ENCODE peak calls at places on chromosomes 1 and 21, in eight cellular contexts. B is colonic mucosa; I is NCI-H460; Z is fibroblast of the conjunctiva; E is GM18507; N is caudate nucleus; V is activated CD4-positive, alpha-beta T cell treated with anti-CD3 and anti-CD28 coated beads, Interleukin-2, amount 50 U/mL, for 4 hours; P is CD8-positive, alpha-beta T cell. W is an unnamed sample.

GRCh38 chr1:85581138-85581801 is 709 bp downstream of the CCN1 start:
- DNase-seq in B (peak), I (peak), Z (peak), E (no peak), N (no peak), V (no peak), P (no peak), W (no peak)

GRCh38 chr1:174815036-174815435 is 184.7 kb upstream of the CACYBP start:
- DNase-seq in B (no peak), I (peak), Z (no peak), E (no peak), N (no peak), V (no peak), P (no peak), W (peak)

GRCh38 chr1:206704239-206704638 is 19.5 kb downstream of the MAPKAPK2 start:
- DNase-seq in B (no peak), I (no peak), Z (no peak), E (no peak), N (no peak), V (no peak), P (no peak), W (no peak)

GRCh38 chr1:27153927-27154358 is 982 bp downstream of the SLC9A1 start:
- DNase-seq in B (no peak), I (no peak), Z (no peak), E (no peak), N (no peak), V (no peak), P (no peak), W (no peak)

GRCh38 chr1:223033658-223034057 is 109.4 kb downstream of the TLR5 start:
- DNase-seq in B (no peak), I (no peak), Z (no peak), E (no peak), N (no peak), V (no peak), P (no peak), W (no peak)

GRCh38 chr1:235902638-235903542 is 36.2 kb upstream of the LYST start:
- DNase-seq in B (peak), I (peak), Z (peak), E (no peak), N (no peak), V (no peak), P (no peak), W (no peak)

GRCh38 chr1:116988908-116989307 is 12.7 kb upstream of the CD101 start:
- DNase-seq in B (peak), I (no peak), Z (no peak), E (no peak), N (no peak), V (no peak), P (no peak), W (no peak)

GRCh38 chr1:220371324-220371723 is 99.1 kb upstream of the RAB3GAP2 start:
- DNase-seq in B (no peak), I (no peak), Z (no peak), E (no peak), N (no peak), V (no peak), P (no peak), W (no peak)

GRCh38 chr1:9410737-9411297 is 118.1 kb downstream of the SPSB1 start:
- DNase-seq in B (no peak), I (no peak), Z (no peak), E (no peak), N (no peak), V (no peak), P (no peak), W (peak)

GRCh38 chr1:77156214-77156613 is 63.0 kb downstream of the PIGK start:
- DNase-seq in B (no peak), I (no peak), Z (no peak), E (no peak), N (no peak), V (no peak), P (no peak), W (no peak)

GRCh38 chr1:111656093-111657017 is 36.8 kb downstream of the RAP1A start:
- DNase-seq in B (peak), I (peak), Z (peak), E (peak), N (no peak), V (no peak), P (no peak), W (no peak)

GRCh38 chr1:9251501-9251900 is 16.9 kb downstream of the H6PD start:
- DNase-seq in B (no peak), I (no peak), Z (no peak), E (no peak), N (no peak), V (no peak), P (no peak), W (no peak)

GRCh38 chr1:209585672-209586071 is 2.2 kb downstream of the CAMK1G start:
- DNase-seq in B (peak), I (no peak), Z (no peak), E (no peak), N (peak), V (no peak), P (no peak), W (no peak)

GRCh38 chr1:199040499-199040898 is 401.7 kb downstream of the PTPRC start:
- DNase-seq in B (no peak), I (no peak), Z (no peak), E (no peak), N (no peak), V (no peak), P (no peak), W (no peak)

GRCh38 chr1:184753608-184754478 is 815 bp downstream of the EDEM3 start:
- DNase-seq in B (peak), I (peak), Z (no peak), E (no peak), N (peak), V (peak), P (no peak), W (no peak)

GRCh38 chr1:209937996-209938959 is at the start of gene SYT14:
- DNase-seq in B (no peak), I (no peak), Z (peak), E (no peak), N (peak), V (no peak), P (no peak), W (no peak)

GRCh38 chr1:198612471-198613265 is 26.2 kb upstream of the PTPRC start:
- DNase-seq in B (no peak), I (no peak), Z (no peak), E (no peak), N (no peak), V (no peak), P (no peak), W (no peak)

GRCh38 chr1:55055951-55056631 is 16.7 kb downstream of the PCSK9 start:
- DNase-seq in B (no peak), I (no peak), Z (no peak), E (no peak), N (no peak), V (no peak), P (no peak), W (no peak)

GRCh38 chr1:38858833-38859560 is 575 bp downstream of the RRAGC start:
- DNase-seq in B (peak), I (no peak), Z (peak), E (no peak), N (peak), V (peak), P (peak), W (no peak)

GRCh38 chr1:1899266-1899966 is 8.5 kb upstream of the GNB1 start:
- DNase-seq in B (no peak), I (no peak), Z (no peak), E (no peak), N (no peak), V (no peak), P (no peak), W (no peak)

GRCh38 chr1:102120910-102121309 is 124.2 kb upstream of the OLFM3 start:
- DNase-seq in B (no peak), I (no peak), Z (no peak), E (no peak), N (no peak), V (no peak), P (no peak), W (no peak)

GRCh38 chr1:26910343-26911160 is 3.2 kb downstream of the NR0B2 start:
- DNase-seq in B (peak), I (no peak), Z (no peak), E (no peak), N (no peak), V (no peak), P (no peak), W (no peak)

GRCh38 chr1:98078586-98078985 is 157.8 kb upstream of the DPYD start:
- DNase-seq in B (no peak), I (no peak), Z (no peak), E (no peak), N (no peak), V (no peak), P (no peak), W (no peak)

GRCh38 chr1:32431736-32432400 is 33.0 kb upstream of the ZBTB8B start:
- DNase-seq in B (no peak), I (no peak), Z (no peak), E (no peak), N (no peak), V (no peak), P (no peak), W (peak)

GRCh38 chr21:34930971-34931370 is 118.1 kb downstream of the RUNX1 start:
- DNase-seq in B (no peak), I (no peak), Z (no peak), E (no peak), N (no peak), V (no peak), P (no peak), W (no peak)

GRCh38 chr1:226064816-226065248 is 2.3 kb downstream of the H3-3A start:
- DNase-seq in B (peak), I (peak), Z (peak), E (no peak), N (no peak), V (peak), P (no peak), W (no peak)

GRCh38 chr1:209045326-209046057 is 538.0 kb upstream of the CAMK1G start:
- DNase-seq in B (no peak), I (no peak), Z (no peak), E (no peak), N (no peak), V (no peak), P (no peak), W (no peak)

GRCh38 chr1:231357831-231358354 is 19.8 kb downstream of the SPRTN start:
- DNase-seq in B (no peak), I (peak), Z (peak), E (peak), N (no peak), V (no peak), P (peak), W (peak)

GRCh38 chr1:190168893-190169292 is 308.8 kb downstream of the BRINP3 start:
- DNase-seq in B (no peak), I (no peak), Z (no peak), E (no peak), N (no peak), V (no peak), P (no peak), W (no peak)

GRCh38 chr21:42037943-42038342 is 27.8 kb upstream of the ZBTB21 start:
- DNase-seq in B (peak), I (no peak), Z (no peak), E (no peak), N (no peak), V (no peak), P (no peak), W (no peak)

GRCh38 chr1:207218512-207219352 is 102.7 kb upstream of the CD55 start:
- DNase-seq in B (no peak), I (no peak), Z (no peak), E (no peak), N (no peak), V (no peak), P (no peak), W (no peak)

W was measured in GM12878.